ENCODE peak calls at places on chromosomes 3 and 15, in ten cellular contexts. G is SW480; O is retina; V is substantia nigra; T is T-helper 17 cell; B is cardiac fibroblast; F is activated naive CD8-positive, alpha-beta T cell treated with anti-CD3 and anti-CD28 coated beads, Interleukin-2, amount 50 U/mL, for 16 hours; W is NCI-H524; R is AG20443; J is mesendoderm. L is an unnamed sample.

GRCh38 chr3:23865595-23866396 is 51.0 kb downstream of the NKIRAS1 start:
- DNase-seq in F (no peak), W (no peak), V (peak), O (peak), J (peak), R (no peak), T (no peak), G (no peak), B (peak), L (no peak)

GRCh38 chr15:74417230-74417629 is 16.5 kb downstream of the SEMA7A start:
- DNase-seq in J (no peak), V (no peak), T (no peak), F (no peak), B (peak), R (peak), W (no peak), G (no peak), O (no peak), L (no peak)

GRCh38 chr15:33104276-33104675 is 90.2 kb downstream of the FMN1 start:
- DNase-seq in G (peak), R (peak), T (no peak), V (no peak), J (no peak), O (no peak), B (peak), F (no peak), W (no peak), L (no peak)

GRCh38 chr3:41126961-41127360 is 72.3 kb upstream of the CTNNB1 start:
- DNase-seq in W (no peak), G (no peak), O (no peak), F (no peak), J (no peak), T (no peak), V (no peak), B (no peak), R (no peak), L (no peak)

GRCh38 chr3:127667119-127667681 is 5.6 kb upstream of the ABTB1 start:
- DNase-seq in F (no peak), R (no peak), B (no peak), V (peak), W (peak), T (no peak), G (no peak), J (no peak), O (no peak), L (no peak)

GRCh38 chr3:41200669-41201021 is 1.3 kb downstream of the CTNNB1 start:
- DNase-seq in B (peak), O (no peak), G (peak), T (no peak), F (no peak), R (peak), W (peak), V (no peak), J (peak), L (no peak)

GRCh38 chr15:94306700-94307650 is 75.6 kb downstream of the MCTP2 start:
- DNase-seq in O (no peak), J (no peak), F (no peak), R (no peak), G (no peak), W (no peak), V (no peak), T (no peak), B (peak), L (no peak)

GRCh38 chr15:99385865-99386264 is 134.6 kb downstream of the LRRC28 start:
- DNase-seq in B (peak), V (no peak), F (no peak), G (no peak), T (no peak), W (no peak), R (peak), O (no peak), J (no peak), L (no peak)

GRCh38 chr3:73848173-73848751 is 223.5 kb upstream of the PDZRN3 start:
- DNase-seq in V (no peak), G (peak), O (no peak), F (no peak), W (peak), J (peak), R (peak), T (no peak), B (peak), L (no peak)

GRCh38 chr15:84874991-84875390 is 9.5 kb upstream of the SLC28A1 start:
- DNase-seq in F (no peak), G (no peak), T (no peak), V (peak), J (no peak), B (no peak), R (no peak), W (no peak), O (no peak), L (no peak)

GRCh38 chr3:11168406-11168805 is 14.1 kb downstream of the HRH1 start:
- DNase-seq in T (no peak), W (no peak), V (no peak), J (no peak), F (no peak), B (no peak), G (no peak), O (no peak), R (no peak), L (no peak)

GRCh38 chr15:41512512-41513281 is 930 bp downstream of the LTK start:
- DNase-seq in G (peak), W (no peak), O (peak), V (no peak), J (no peak), R (no peak), F (no peak), B (no peak), T (peak), L (no peak)

GRCh38 chr3:136838641-136839555 is 20.0 kb downstream of the SLC35G2 start:
- DNase-seq in B (peak), R (peak), O (no peak), V (no peak), T (no peak), W (peak), F (no peak), J (peak), G (no peak), L (no peak)

GRCh38 chr15:60358935-60359672 is 38.7 kb downstream of the ANXA2 start:
- DNase-seq in F (no peak), T (no peak), B (peak), R (peak), O (no peak), W (peak), G (no peak), J (no peak), V (no peak), L (no peak)

GRCh38 chr3:27666708-27667107 is 55.4 kb downstream of the EOMES start:
- DNase-seq in F (no peak), T (no peak), G (no peak), R (peak), J (peak), W (peak), V (peak), O (peak), B (peak), L (no peak)

GRCh38 chr3:40588406-40588805 is 63.6 kb downstream of the ZNF621 start:
- DNase-seq in G (peak), T (no peak), R (no peak), J (peak), F (no peak), B (no peak), O (no peak), W (peak), V (no peak), L (no peak)

GRCh38 chr3:183160616-183161015 is 1.9 kb downstream of the LAMP3 start:
- DNase-seq in G (no peak), W (no peak), B (no peak), R (no peak), J (no peak), F (no peak), V (no peak), O (no peak), T (no peak), L (no peak)

GRCh38 chr3:150433347-150433746 is 25.2 kb downstream of the TSC22D2 start:
- DNase-seq in G (no peak), W (no peak), T (no peak), J (no peak), F (no peak), O (no peak), R (no peak), V (no peak), B (no peak), L (no peak)